ENCODE peak calls at places on chromosome 9, in four cellular contexts. One of them, this sample, is unnamed.

GRCh38 chr9:129351058-129351641 is 173.1 kb upstream of the IER5L start:
- DNase-seq in lower leg skin: no peak
- DNase-seq in thyroid gland: no peak
- DNase-seq in body of pancreas: no peak
- DNase-seq in this sample: no peak

GRCh38 chr9:95874303-95874988 is 1.0 kb upstream of the ERCC6L2 start:
- DNase-seq in lower leg skin: no peak
- DNase-seq in body of pancreas: no peak
- DNase-seq in thyroid gland: peak
- DNase-seq in this sample: no peak

GRCh38 chr9:111271481-111272080 is 58.4 kb downstream of the OR2K2 start:
- DNase-seq in thyroid gland: no peak
- DNase-seq in lower leg skin: no peak
- DNase-seq in body of pancreas: no peak
- DNase-seq in this sample: no peak

GRCh38 chr9:88280816-88281382 is 107.3 kb upstream of the SPIN1 start:
- DNase-seq in thyroid gland: no peak
- DNase-seq in body of pancreas: no peak
- DNase-seq in lower leg skin: no peak
- DNase-seq in this sample: no peak

GRCh38 chr9:68923480-68923879 is 90.4 kb downstream of the PRKACG start:
- DNase-seq in thyroid gland: no peak
- DNase-seq in lower leg skin: no peak
- DNase-seq in body of pancreas: no peak
- DNase-seq in this sample: no peak

GRCh38 chr9:21764736-21765245 is 37.6 kb upstream of the MTAP start:
- DNase-seq in body of pancreas: no peak
- DNase-seq in thyroid gland: no peak
- DNase-seq in lower leg skin: no peak
- DNase-seq in this sample: no peak

GRCh38 chr9:92160786-92161185 is 45.6 kb upstream of the SPTLC1 start:
- DNase-seq in body of pancreas: no peak
- DNase-seq in thyroid gland: no peak
- DNase-seq in lower leg skin: no peak
- DNase-seq in this sample: no peak

GRCh38 chr9:25935188-25935587 is 256.9 kb upstream of the TUSC1 start:
- DNase-seq in thyroid gland: peak
- DNase-seq in lower leg skin: no peak
- DNase-seq in body of pancreas: no peak
- DNase-seq in this sample: no peak

GRCh38 chr9:38017149-38017884 is 51.7 kb downstream of the SHB start:
- DNase-seq in thyroid gland: peak
- DNase-seq in body of pancreas: peak
- DNase-seq in lower leg skin: no peak
- DNase-seq in this sample: no peak

GRCh38 chr9:26685857-26686256 is 206.7 kb downstream of the CAAP1 start:
- DNase-seq in body of pancreas: no peak
- DNase-seq in lower leg skin: no peak
- DNase-seq in thyroid gland: no peak
- DNase-seq in this sample: no peak

GRCh38 chr9:76394896-76395244 is 644 bp upstream of the RFK start:
- DNase-seq in body of pancreas: peak
- DNase-seq in lower leg skin: peak
- DNase-seq in thyroid gland: peak
- DNase-seq in this sample: peak

GRCh38 chr9:99181206-99181605 is 40.5 kb downstream of the ALG2 start:
- DNase-seq in lower leg skin: no peak
- DNase-seq in body of pancreas: no peak
- DNase-seq in thyroid gland: no peak
- DNase-seq in this sample: no peak

GRCh38 chr9:103301051-103301450 is 305.9 kb downstream of the CYLC2 start:
- DNase-seq in thyroid gland: no peak
- DNase-seq in lower leg skin: no peak
- DNase-seq in body of pancreas: no peak
- DNase-seq in this sample: no peak

GRCh38 chr9:111909444-111909843 is 12.8 kb downstream of the UGCG start:
- DNase-seq in body of pancreas: no peak
- DNase-seq in thyroid gland: no peak
- DNase-seq in lower leg skin: no peak
- DNase-seq in this sample: no peak

GRCh38 chr9:27053369-27054057 is 48.0 kb upstream of the LRRC19 start:
- DNase-seq in body of pancreas: no peak
- DNase-seq in thyroid gland: no peak
- DNase-seq in lower leg skin: no peak
- DNase-seq in this sample: no peak

GRCh38 chr9:113803811-113804589 is 72.1 kb upstream of the ZNF618 start:
- DNase-seq in lower leg skin: no peak
- DNase-seq in body of pancreas: no peak
- DNase-seq in thyroid gland: no peak
- DNase-seq in this sample: no peak

GRCh38 chr9:114224247-114224610 is 68.9 kb downstream of the COL27A1 start:
- DNase-seq in thyroid gland: no peak
- DNase-seq in lower leg skin: no peak
- DNase-seq in body of pancreas: no peak
- DNase-seq in this sample: no peak

GRCh38 chr9:35464056-35465025 is 25.6 kb upstream of the RUSC2 start:
- DNase-seq in body of pancreas: no peak
- DNase-seq in thyroid gland: no peak
- DNase-seq in lower leg skin: no peak
- DNase-seq in this sample: no peak

GRCh38 chr9:18791074-18791473 is 241.9 kb downstream of the SAXO1 start:
- DNase-seq in lower leg skin: no peak
- DNase-seq in body of pancreas: no peak
- DNase-seq in thyroid gland: peak
- DNase-seq in this sample: peak

GRCh38 chr9:38073882-38074281 is 4.9 kb upstream of the SHB start:
- DNase-seq in thyroid gland: no peak
- DNase-seq in body of pancreas: no peak
- DNase-seq in lower leg skin: no peak
- DNase-seq in this sample: no peak

GRCh38 chr9:92947268-92948031 is at the start of gene FGD3:
- DNase-seq in thyroid gland: peak
- DNase-seq in body of pancreas: peak
- DNase-seq in lower leg skin: no peak
- DNase-seq in this sample: no peak

GRCh38 chr9:18330736-18331335 is 143.1 kb upstream of the ADAMTSL1 start:
- DNase-seq in lower leg skin: no peak
- DNase-seq in body of pancreas: no peak
- DNase-seq in thyroid gland: no peak
- DNase-seq in this sample: no peak

GRCh38 chr9:79969866-79970265 is 398.1 kb downstream of the TLE4 start:
- DNase-seq in body of pancreas: no peak
- DNase-seq in lower leg skin: no peak
- DNase-seq in thyroid gland: no peak
- DNase-seq in this sample: no peak
- TF ChIP-seq POLR2A in body of pancreas: no peak
- TF ChIP-seq POLR2A in lower leg skin: no peak
- TF ChIP-seq POLR2A in thyroid gland: no peak
- TF ChIP-seq POLR2A in this sample: no peak

GRCh38 chr9:134426436-134426835 is 100.2 kb downstream of the RXRA start:
- DNase-seq in thyroid gland: no peak
- DNase-seq in body of pancreas: no peak
- DNase-seq in lower leg skin: no peak
- DNase-seq in this sample: no peak

GRCh38 chr9:134428559-134428958 is 102.3 kb downstream of the RXRA start:
- DNase-seq in lower leg skin: no peak
- DNase-seq in thyroid gland: no peak
- DNase-seq in body of pancreas: no peak
- DNase-seq in this sample: no peak

GRCh38 chr9:134425815-134426214 is 99.6 kb downstream of the RXRA start:
- DNase-seq in body of pancreas: no peak
- DNase-seq in thyroid gland: no peak
- DNase-seq in lower leg skin: no peak
- DNase-seq in this sample: no peak

GRCh38 chr9:134429007-134429406 is 102.8 kb downstream of the RXRA start:
- DNase-seq in thyroid gland: no peak
- DNase-seq in lower leg skin: no peak
- DNase-seq in body of pancreas: no peak
- DNase-seq in this sample: no peak

DNA sequence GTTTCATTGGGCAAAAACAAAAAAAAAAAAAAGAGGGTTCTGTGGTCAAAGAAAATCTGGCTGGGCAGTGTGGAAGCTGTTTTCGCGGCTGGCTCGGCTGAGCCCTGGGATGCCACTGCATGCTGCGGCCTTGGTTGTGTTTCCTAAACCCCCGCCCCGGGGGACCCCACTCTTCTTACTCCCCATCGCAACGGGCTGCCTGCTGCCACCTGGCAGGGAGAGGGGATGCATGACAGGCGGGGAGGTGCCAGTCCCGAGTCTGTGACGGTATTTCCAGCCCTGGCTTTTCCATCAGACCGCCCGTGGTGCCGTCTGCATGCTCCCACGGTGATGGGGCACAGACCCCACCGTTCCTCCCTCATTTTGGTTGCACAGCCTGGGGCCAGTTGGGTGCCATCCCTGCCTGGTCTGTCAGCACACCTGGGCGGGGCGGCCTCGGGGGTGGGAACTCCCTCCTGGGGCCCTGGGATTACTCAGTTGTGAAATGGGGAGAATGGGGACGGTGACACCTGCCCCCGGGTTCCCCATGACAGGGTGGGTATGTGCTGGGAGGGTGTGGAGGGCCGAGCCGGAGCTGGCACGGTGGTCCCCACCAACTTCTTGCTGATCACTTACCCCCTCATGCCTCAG is 101.0 kb downstream of the RXRA start:
- DNase-seq in lower leg skin: no peak
- DNase-seq in thyroid gland: no peak
- DNase-seq in body of pancreas: no peak
- DNase-seq in this sample: no peak
- TF ChIP-seq POLR2A in lower leg skin: no peak
- TF ChIP-seq POLR2A in thyroid gland: no peak
- TF ChIP-seq POLR2A in body of pancreas: no peak
- TF ChIP-seq POLR2A in this sample: no peak

GRCh38 chr9:107488400-107489143 is 997 bp downstream of the KLF4 start:
- DNase-seq in lower leg skin: peak
- DNase-seq in thyroid gland: peak
- DNase-seq in body of pancreas: peak
- DNase-seq in this sample: peak
- TF ChIP-seq POLR2A in lower leg skin: no peak
- TF ChIP-seq POLR2A in thyroid gland: no peak
- TF ChIP-seq POLR2A in body of pancreas: peak
- TF ChIP-seq POLR2A in this sample: no peak

DNA sequence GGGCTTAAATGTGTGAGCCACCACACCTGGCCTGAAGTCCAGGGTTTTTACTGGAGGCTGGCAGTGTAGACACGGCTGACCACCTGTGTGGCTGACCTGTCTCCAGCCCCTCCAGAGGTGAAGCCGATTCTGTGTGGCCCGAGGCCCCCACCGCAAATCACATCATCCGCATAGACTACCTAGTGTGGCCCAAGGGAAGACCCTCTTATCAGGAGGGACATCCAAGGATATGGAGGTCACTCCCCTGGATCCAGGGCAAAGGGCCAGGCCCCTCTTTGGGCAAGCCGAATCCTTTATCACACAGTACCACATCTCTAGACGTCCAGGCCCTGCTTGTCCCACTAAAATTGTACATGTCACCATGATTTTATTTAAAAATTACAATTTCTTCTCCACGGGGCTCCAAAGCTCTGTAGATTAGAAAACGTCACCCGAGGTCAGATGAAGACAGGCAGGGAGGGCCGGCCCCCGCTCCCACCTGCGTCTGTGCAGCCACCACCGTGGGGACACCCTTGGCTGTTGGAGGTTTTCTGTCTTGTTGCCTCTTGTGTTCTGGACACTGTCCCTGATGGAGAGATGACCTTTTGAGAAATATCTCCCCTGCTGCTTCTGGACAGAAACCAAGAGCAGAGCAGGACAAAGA is 20.1 kb downstream of the LAMC3 start:
- DNase-seq in thyroid gland: no peak
- DNase-seq in lower leg skin: no peak
- DNase-seq in body of pancreas: no peak
- DNase-seq in this sample: no peak
- TF ChIP-seq POLR2A in thyroid gland: no peak
- TF ChIP-seq POLR2A in lower leg skin: no peak
- TF ChIP-seq POLR2A in body of pancreas: no peak
- TF ChIP-seq POLR2A in this sample: no peak

This sample was measured in erythroblast.